ENCODE peak calls at places on chromosomes 11 and 22, in seven cellular contexts. J is lower leg skin; A is B cell; Q is astrocyte; O is CD4-positive, alpha-beta T cell; E is HFF-Myc; Z is neural crest cell. D is an unnamed sample.

GRCh38 chr22:41951898-41952474 is at the start of gene SMIM45:
- DNase-seq in J (no peak), A (peak; percentile 75), Q (no peak), O (no peak), E (no peak), Z (peak; percentile 45), D (no peak)

GRCh38 chr11:77141034-77141433 is 13.0 kb downstream of the MYO7A start:
- DNase-seq in J (no peak), A (no peak), Q (peak; percentile 78), O (no peak), E (no peak), Z (no peak), D (no peak)

GRCh38 chr11:129905402-129905801 is 10.0 kb upstream of the NFRKB start:
- DNase-seq in J (no peak), A (no peak), Q (no peak), O (no peak), E (no peak), Z (no peak), D (no peak)

GRCh38 chr22:44667829-44668189 is 34.2 kb upstream of the PRR5 start:
- DNase-seq in J (no peak), A (no peak), Q (no peak), O (peak; percentile 35), E (no peak), Z (no peak), D (no peak)

GRCh38 chr11:62005231-62005661 is 37.8 kb upstream of the FTH1 start:
- DNase-seq in J (peak; percentile 60), A (no peak), Q (no peak), O (no peak), E (no peak), Z (no peak), D (no peak)

GRCh38 chr22:37887610-37888378 is 18.3 kb upstream of the MICALL1 start:
- DNase-seq in J (peak; percentile 93), A (no peak), Q (peak; percentile 68), O (no peak), E (no peak), Z (no peak), D (peak; percentile 89)

GRCh38 chr11:69866648-69867047 is 47.4 kb upstream of the FGF3 start:
- DNase-seq in J (peak; percentile 43), A (no peak), Q (no peak), O (no peak), E (no peak), Z (no peak), D (no peak)

GRCh38 chr22:22619765-22620414 is 24.5 kb upstream of the GGTLC2 start:
- DNase-seq in J (no peak), A (no peak), Q (no peak), O (no peak), E (no peak), Z (no peak), D (no peak)

GRCh38 chr11:75273331-75273988 is 32.9 kb downstream of the TPBGL start:
- DNase-seq in J (peak; percentile 63), A (no peak), Q (no peak), O (no peak), E (no peak), Z (no peak), D (no peak)

GRCh38 chr11:102401905-102402304 is 50.7 kb downstream of the TMEM123 start:
- DNase-seq in J (no peak), A (no peak), Q (no peak), O (no peak), E (no peak), Z (no peak), D (no peak)

GRCh38 chr22:31227186-31227585 is 15.1 kb downstream of the LIMK2 start:
- DNase-seq in J (no peak), A (no peak), Q (no peak), O (no peak), E (no peak), Z (no peak), D (no peak)

GRCh38 chr11:117610901-117611300 is 186.1 kb downstream of the DSCAML1 start:
- DNase-seq in J (no peak), A (no peak), Q (no peak), O (no peak), E (no peak), Z (no peak), D (no peak)

GRCh38 chr11:95086116-95086515 is 3.5 kb upstream of the ENDOD1 start:
- DNase-seq in J (no peak), A (no peak), Q (no peak), O (no peak), E (no peak), Z (no peak), D (no peak)

GRCh38 chr22:38840129-38840528 is 3.7 kb downstream of the NPTXR start:
- DNase-seq in J (no peak), A (no peak), Q (no peak), O (no peak), E (no peak), Z (no peak), D (no peak)

GRCh38 chr11:21541226-21541625 is 651.7 kb upstream of the ANO5 start:
- DNase-seq in J (no peak), A (no peak), Q (no peak), O (no peak), E (no peak), Z (no peak), D (no peak)

GRCh38 chr11:116311141-116311540 is 461.6 kb downstream of the BUD13 start:
- DNase-seq in J (no peak), A (no peak), Q (no peak), O (no peak), E (no peak), Z (no peak), D (peak; percentile 77)

GRCh38 chr11:123449436-123449835 is 19.4 kb downstream of the GRAMD1B start:
- DNase-seq in J (no peak), A (no peak), Q (no peak), O (no peak), E (no peak), Z (no peak), D (no peak)

GRCh38 chr11:96228472-96228871 is 114.5 kb downstream of the MAML2 start:
- DNase-seq in J (peak; percentile 94), A (no peak), Q (peak; percentile 95), O (no peak), E (peak; percentile 92), Z (no peak), D (peak; percentile 88)

GRCh38 chr11:11076879-11077278 is 219.0 kb upstream of the ZBED5 start:
- DNase-seq in J (no peak), A (no peak), Q (no peak), O (no peak), E (no peak), Z (no peak), D (no peak)

GRCh38 chr11:11076276-11076675 is 218.4 kb upstream of the ZBED5 start:
- DNase-seq in J (no peak), A (no peak), Q (no peak), O (no peak), E (no peak), Z (no peak), D (no peak)

GRCh38 chr11:11073996-11074395 is 216.1 kb upstream of the ZBED5 start:
- DNase-seq in J (no peak), A (no peak), Q (no peak), O (no peak), E (no peak), Z (no peak), D (no peak)

GRCh38 chr11:11074686-11075370 is 217.0 kb upstream of the ZBED5 start:
- DNase-seq in J (no peak), A (no peak), Q (no peak), O (no peak), E (no peak), Z (no peak), D (no peak)

GRCh38 chr11:11075515-11076171 is 217.8 kb upstream of the ZBED5 start:
- DNase-seq in J (no peak), A (no peak), Q (no peak), O (no peak), E (no peak), Z (no peak), D (no peak)
- TF ChIP-seq CTCF in J (no peak), A (no peak), Q (no peak), O (no peak), E (no peak), Z (no peak), D (no peak)

DNA sequence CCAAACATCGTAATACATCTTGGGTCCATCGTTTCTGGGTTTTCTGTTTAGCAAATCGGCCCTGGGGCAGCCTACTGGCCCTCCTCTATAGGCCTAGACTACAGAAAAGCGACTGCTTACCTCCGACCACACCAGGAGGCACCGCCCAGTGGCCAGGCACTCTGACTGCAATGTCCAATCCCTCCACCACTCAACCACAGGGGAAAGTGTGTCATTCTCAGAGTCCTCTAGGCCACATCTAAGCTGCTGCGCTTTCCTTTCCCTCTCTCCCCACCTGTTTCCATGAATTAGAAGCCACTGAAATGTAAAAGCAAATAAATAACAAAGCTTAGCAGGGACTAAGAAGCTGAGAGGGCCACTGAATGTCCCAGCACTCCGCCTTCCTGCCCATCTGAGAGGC is 50.2 kb upstream of the FLI1 start:
- DNase-seq in J (no peak), A (no peak), Q (no peak), O (no peak), E (no peak), Z (no peak), D (no peak)
- TF ChIP-seq CTCF in J (no peak), A (no peak), Q (no peak), O (no peak), E (peak; percentile 7), Z (no peak), D (no peak)

GRCh38 chr11:9653871-9654270 is 10.0 kb upstream of the SWAP70 start:
- DNase-seq in J (no peak), A (no peak), Q (no peak), O (no peak), E (no peak), Z (no peak), D (no peak)

GRCh38 chr11:9646324-9646723 is 17.6 kb upstream of the SWAP70 start:
- DNase-seq in J (no peak), A (no peak), Q (no peak), O (no peak), E (no peak), Z (no peak), D (no peak)

GRCh38 chr11:9651899-9652748 is 11.8 kb upstream of the SWAP70 start:
- DNase-seq in J (no peak), A (no peak), Q (no peak), O (no peak), E (no peak), Z (no peak), D (peak; percentile 38)

GRCh38 chr11:9656864-9657263 is 7.0 kb upstream of the SWAP70 start:
- DNase-seq in J (no peak), A (no peak), Q (no peak), O (no peak), E (no peak), Z (no peak), D (peak; percentile 19)

DNA sequence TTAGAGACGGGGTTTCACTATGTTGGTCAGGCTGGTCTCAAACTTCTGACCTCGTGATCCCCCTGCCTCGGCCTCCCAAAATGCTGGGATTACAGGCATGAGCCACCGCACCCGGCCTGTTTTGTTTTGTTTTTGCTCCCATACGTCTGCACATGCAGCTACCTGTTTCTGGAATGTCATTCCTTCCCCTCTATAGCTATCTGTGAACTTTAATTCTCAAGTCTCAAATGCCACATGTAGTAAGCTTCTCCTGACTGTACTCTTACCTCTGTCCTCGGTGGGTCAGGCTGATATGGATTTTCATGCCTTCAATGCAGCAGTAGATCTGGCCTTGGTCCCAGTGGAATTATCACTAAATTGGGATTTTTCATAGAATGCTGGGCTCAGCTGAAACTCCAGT is 12.4 kb upstream of the SWAP70 start:
- DNase-seq in J (no peak), A (no peak), Q (no peak), O (no peak), E (no peak), Z (no peak), D (peak; percentile 53)
- TF ChIP-seq CTCF in J (no peak), A (no peak), Q (no peak), O (no peak), E (no peak), Z (no peak), D (no peak)

GRCh38 chr11:44565008-44565745 is at the start of gene CD82:
- DNase-seq in J (peak; percentile 100), A (peak; percentile 98), Q (peak; percentile 91), O (peak; percentile 96), E (peak; percentile 81), Z (peak; percentile 99), D (peak; percentile 100)
- TF ChIP-seq CTCF in J (no peak), A (peak; percentile 47), Q (no peak), O (peak; percentile 47), E (no peak), Z (peak; percentile 39), D (peak; percentile 36)

D was measured in osteocyte.